ENCODE peak calls at places on chromosomes 3 and 15, in seven cellular contexts. B is GM23338, J is HCT116, H is endodermal cell, F is lower lobe of right lung, K is IMR-90, T is left ventricle myocardium inferior. Z is an unnamed sample. For H3K4me1, the result is how much of the 10 kb centered on the place peaks cover.

GRCh38 chr15:66614456-66615174 is 48.8 kb upstream of the LCTL start:
- DNase-seq in B (no peak), J (no peak), H (no peak), F (peak), K (no peak), T (no peak), Z (no peak)

GRCh38 chr3:15754047-15754446 is 43.7 kb downstream of the ANKRD28 start:
- DNase-seq in B (no peak), J (no peak), H (no peak), F (no peak), K (peak), T (no peak), Z (peak)

GRCh38 chr3:188046561-188047213 is 107.3 kb upstream of the LPP start:
- DNase-seq in B (no peak), J (no peak), H (no peak), F (no peak), K (peak), T (no peak), Z (peak)

GRCh38 chr3:99710094-99710493 is 71.7 kb downstream of the COL8A1 start:
- DNase-seq in B (no peak), J (no peak), H (no peak), F (no peak), K (no peak), T (no peak), Z (no peak)

GRCh38 chr3:165395188-165395587 is 199.0 kb upstream of the SLITRK3 start:
- DNase-seq in B (peak), J (no peak), H (no peak), F (no peak), K (no peak), T (no peak), Z (no peak)

GRCh38 chr3:54243262-54243931 is 121.0 kb downstream of the CACNA2D3 start:
- DNase-seq in B (peak), J (no peak), H (no peak), F (no peak), K (no peak), T (no peak), Z (peak)

GRCh38 chr15:51288143-51289065 is 50.0 kb downstream of the CYP19A1 start:
- DNase-seq in B (no peak), J (no peak), H (no peak), F (no peak), K (no peak), T (no peak), Z (peak)

GRCh38 chr15:48177875-48178611 is at the start of gene MYEF2:
- DNase-seq in B (peak), J (no peak), H (peak), F (peak), K (peak), T (peak), Z (peak)

GRCh38 chr3:52109556-52110380 is 44.5 kb downstream of the POC1A start:
- DNase-seq in B (no peak), J (no peak), H (no peak), F (peak), K (peak), T (no peak), Z (peak)

GRCh38 chr15:31228980-31229826 is 97.4 kb upstream of the KLF13 start:
- DNase-seq in B (peak), J (no peak), H (peak), F (peak), K (no peak), T (no peak), Z (no peak)

GRCh38 chr3:66593978-66594377 is 93.2 kb upstream of the LRIG1 start:
- DNase-seq in B (no peak), J (peak), H (no peak), F (no peak), K (peak), T (no peak), Z (peak)

GRCh38 chr3:193826126-193826795 is 233.3 kb downstream of the OPA1 start:
- DNase-seq in B (no peak), J (no peak), H (peak), F (no peak), K (peak), T (no peak), Z (peak)

DNA sequence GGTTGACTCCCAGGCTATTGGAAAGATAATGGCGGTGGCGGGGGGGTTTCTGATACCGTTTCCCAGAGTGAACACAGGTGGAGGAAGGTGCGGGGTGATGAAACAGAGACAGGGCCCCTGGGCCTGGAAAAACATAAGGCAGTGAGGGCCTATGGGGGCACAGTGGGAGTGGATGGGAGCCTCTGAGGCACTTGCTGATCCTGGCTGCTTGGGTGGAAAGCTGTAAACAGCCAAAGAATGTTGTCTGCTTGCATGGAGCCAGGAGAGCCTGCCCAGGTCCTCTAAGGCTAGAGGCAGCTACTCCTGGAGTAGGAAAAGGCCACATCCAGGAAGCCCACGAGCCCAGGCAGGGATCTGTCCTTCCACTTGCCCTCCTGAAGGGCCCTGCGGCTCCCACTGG is 3.0 kb upstream of the SEMA3B start:
- DNase-seq in B (no peak), J (no peak), H (peak), F (no peak), K (no peak), T (no peak), Z (no peak)
- H3K4me1 ChIP-seq in B (half or more), J (half or more), H (under half), F (half or more), K (half or more), T (half or more), Z (under half)

GRCh38 chr15:78640840-78641733 is at the start of gene CHRNB4:
- DNase-seq in B (peak), J (no peak), H (peak), F (no peak), K (no peak), T (no peak), Z (peak)
- TF ChIP-seq CTCF in B (peak), J (no peak), H (peak), F (no peak), K (no peak), T (no peak), Z (peak)

DNA sequence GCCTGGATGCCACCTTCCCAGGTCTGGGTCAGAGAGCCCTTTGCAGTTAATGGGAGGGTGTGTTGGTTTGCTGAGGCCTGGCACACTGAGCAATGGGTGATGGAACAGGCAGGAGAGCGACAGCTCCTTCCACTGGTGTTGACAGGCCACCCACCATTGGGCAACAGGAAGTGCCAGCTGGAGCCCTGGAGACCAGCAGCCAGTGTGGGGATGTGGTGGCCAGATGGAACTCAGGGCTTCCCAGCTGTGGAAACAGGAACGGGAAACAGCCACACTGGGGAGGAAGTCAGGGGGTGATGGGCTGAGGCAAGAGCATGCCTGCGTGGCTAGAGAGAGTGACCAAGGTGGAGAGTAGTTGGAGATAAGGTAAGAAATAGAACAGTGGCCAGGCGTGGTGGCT is 9.3 kb downstream of the PSTPIP1 start:
- DNase-seq in B (no peak), J (no peak), H (no peak), F (peak), K (no peak), T (peak), Z (no peak)
- H3K4me1 ChIP-seq in B (under half), J (under half), H (under half), F (under half), K (under half), T (under half), Z (under half)

GRCh38 chr3:17176757-17177156 is 292.0 kb downstream of the PLCL2 start:
- DNase-seq in B (peak), J (no peak), H (no peak), F (no peak), K (no peak), T (no peak), Z (no peak)
- TF ChIP-seq CTCF in B (peak), J (peak), H (peak), F (no peak), K (no peak), T (no peak), Z (no peak)

DNA sequence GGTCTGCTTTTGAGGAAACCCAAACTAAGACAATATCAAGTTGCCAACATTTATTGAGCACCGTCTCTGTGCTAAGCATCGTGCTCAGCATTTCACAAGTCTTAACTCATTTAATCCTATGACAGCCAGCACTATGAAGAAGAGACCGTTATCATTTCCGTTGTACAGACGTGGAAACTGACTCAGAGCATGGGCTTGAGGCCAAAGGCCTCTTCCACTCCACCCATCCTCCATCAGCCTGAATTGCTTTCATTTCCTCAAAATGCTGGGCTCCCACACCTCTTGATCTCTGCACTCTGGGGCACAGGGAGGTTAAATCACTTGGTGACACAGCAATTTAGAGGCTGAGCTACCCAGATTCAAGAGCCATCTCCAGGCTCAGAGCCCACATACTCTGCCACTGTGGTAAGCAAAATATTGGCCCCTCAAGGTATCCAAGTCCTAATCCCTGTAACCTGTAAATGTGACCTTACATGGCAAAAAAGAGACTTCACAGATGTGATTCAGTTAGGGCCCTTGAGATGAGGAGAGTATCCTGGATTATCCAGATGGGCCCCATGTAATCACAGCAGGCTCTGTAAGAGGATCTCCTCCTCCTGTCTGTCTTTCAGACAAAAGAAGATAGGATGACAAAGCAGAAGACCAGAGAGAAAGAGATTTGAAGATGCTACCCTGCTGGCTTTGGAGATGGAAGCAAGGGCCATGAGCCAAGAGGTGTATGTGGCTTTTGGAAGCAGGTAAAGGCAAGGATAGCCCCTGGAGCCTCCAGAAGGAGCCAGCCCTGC is 24.3 kb upstream of the FLNB start:
- DNase-seq in B (no peak), J (no peak), H (peak), F (peak), K (peak), T (peak), Z (no peak)
- H3K4me1 ChIP-seq in B (under half), J (under half), H (under half), F (under half), K (under half), T (under half), Z (under half)

GRCh38 chr3:135792174-135792573 is 173.4 kb upstream of the PPP2R3A start:
- DNase-seq in B (peak), J (no peak), H (peak), F (no peak), K (no peak), T (no peak), Z (no peak)
- TF ChIP-seq CTCF in B (peak), J (peak), H (peak), F (no peak), K (no peak), T (no peak), Z (no peak)

DNA sequence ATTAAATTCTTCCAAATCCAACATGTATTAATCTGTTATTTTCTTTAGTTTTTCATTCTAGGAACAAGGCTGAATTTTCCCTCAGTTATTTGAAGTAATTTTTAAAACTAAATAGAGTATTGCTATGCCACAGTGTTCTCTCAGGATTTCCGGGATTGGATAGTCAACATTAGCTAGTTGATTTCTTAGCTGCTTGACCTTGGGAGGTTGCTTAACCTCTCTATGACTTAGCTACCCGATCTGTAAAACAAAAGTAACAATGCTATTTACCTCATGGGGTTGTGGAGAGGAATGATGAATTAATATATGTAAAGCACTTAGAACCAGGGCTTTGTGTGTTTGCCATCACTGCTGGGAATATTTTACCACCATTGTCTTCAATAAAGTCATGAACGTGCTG is 57.4 kb downstream of the SNRK start:
- DNase-seq in B (no peak), J (no peak), H (no peak), F (no peak), K (no peak), T (no peak), Z (no peak)
- H3K4me1 ChIP-seq in B (under half), J (under half), H (under half), F (under half), K (under half), T (half or more), Z (under half)

GRCh38 chr3:143040264-143040879 is 39.0 kb downstream of the U2SURP start:
- DNase-seq in B (peak), J (no peak), H (no peak), F (no peak), K (peak), T (no peak), Z (peak)
- TF ChIP-seq CTCF in B (no peak), J (peak), H (peak), F (peak), K (peak), T (peak), Z (peak)

GRCh38 chr3:12192655-12193484 is 34.2 kb upstream of the TIMP4 start:
- DNase-seq in B (no peak), J (no peak), H (no peak), F (no peak), K (no peak), T (no peak), Z (no peak)
- H3K4me1 ChIP-seq in B (under half), J (half or more), H (under half), F (under half), K (under half), T (under half), Z (under half)

Z was measured in cardiac muscle cell.